ENCODE peak calls at places on chromosomes 12 and 14, in ten cellular contexts. C is psoas muscle, Y is tibial artery, O is tibial nerve, V is thoracic aorta, W is astrocyte of the spinal cord, K is cardiac fibroblast, I is IMR-90, G is lung, U is GM12865. N is an unnamed sample.

GRCh38 chr12:119802472-119802871 is 74.6 kb downstream of the CIT start:
- DNase-seq in O (peak; percentile 19), C (peak; percentile 62), V (no peak), W (peak; percentile 51), U (no peak), Y (peak; percentile 59), I (peak; percentile 59), G (no peak), K (peak; percentile 41), N (peak; percentile 86)

GRCh38 chr14:90518941-90519256 is 122.1 kb downstream of the CALM1 start:
- DNase-seq in I (peak; percentile 11), O (no peak), C (no peak), K (peak; percentile 41), V (no peak), G (no peak), U (peak; percentile 53), Y (no peak), W (no peak), N (peak; percentile 10)

GRCh38 chr12:89073027-89073398 is 279.3 kb downstream of the DUSP6 start:
- DNase-seq in U (no peak), W (peak; percentile 74), G (no peak), I (peak; percentile 96), V (no peak), O (no peak), K (peak; percentile 43), C (no peak), Y (no peak), N (peak; percentile 65)

GRCh38 chr12:47823422-47824086 is 3.9 kb upstream of the HDAC7 start:
- DNase-seq in G (no peak), U (no peak), V (no peak), K (peak; percentile 51), Y (no peak), O (no peak), W (no peak), I (no peak), C (no peak), N (peak; percentile 44)

GRCh38 chr14:103091041-103091882 is 3.3 kb upstream of the EXOC3L4 start:
- DNase-seq in V (no peak), I (peak; percentile 47), Y (no peak), K (no peak), O (no peak), C (peak; percentile 63), U (peak; percentile 79), G (peak; percentile 53), W (no peak), N (peak; percentile 31)

GRCh38 chr12:13817131-13817530 is 164.3 kb downstream of the GRIN2B start:
- DNase-seq in K (no peak), C (peak; percentile 21), U (no peak), O (peak; percentile 14), G (no peak), W (no peak), Y (peak; percentile 30), V (no peak), I (no peak), N (no peak)

GRCh38 chr14:38127784-38128183 is 79.9 kb upstream of the SSTR1 start:
- DNase-seq in Y (no peak), C (no peak), U (no peak), I (peak; percentile 47), O (no peak), W (no peak), V (no peak), K (peak; percentile 14), G (no peak), N (peak; percentile 78)

GRCh38 chr12:108468149-108468968 is 46.7 kb upstream of the FICD start:
- DNase-seq in U (peak; percentile 50), C (no peak), I (peak; percentile 20), G (no peak), V (no peak), O (no peak), K (peak; percentile 43), W (peak; percentile 33), Y (no peak), N (peak; percentile 17)

GRCh38 chr12:53476769-53477209 is 22.5 kb downstream of the MAP3K12 start:
- DNase-seq in U (no peak), K (peak; percentile 52), I (no peak), V (no peak), C (no peak), Y (no peak), G (no peak), O (no peak), W (no peak), N (no peak)

GRCh38 chr12:69500631-69501030 is 30.4 kb downstream of the FRS2 start:
- DNase-seq in U (no peak), K (peak; percentile 47), Y (no peak), W (peak; percentile 36), V (no peak), I (peak; percentile 50), C (no peak), O (no peak), G (no peak), N (peak; percentile 50)

GRCh38 chr14:81681466-81681865 is 147.8 kb upstream of the SEL1L start:
- DNase-seq in Y (no peak), I (no peak), K (no peak), V (no peak), W (no peak), G (no peak), U (no peak), C (no peak), O (no peak), N (no peak)

GRCh38 chr12:28017873-28018255 is 45.3 kb upstream of the PTHLH start:
- DNase-seq in V (no peak), I (no peak), W (no peak), C (no peak), Y (no peak), U (no peak), K (no peak), G (no peak), O (no peak), N (no peak)

GRCh38 chr12:57092529-57092862 is 3.6 kb downstream of the NAB2 start:
- DNase-seq in C (no peak), Y (no peak), U (no peak), I (no peak), W (no peak), V (no peak), O (no peak), K (no peak), G (no peak), N (no peak)

GRCh38 chr14:32703246-32703645 is 235.4 kb upstream of the NPAS3 start:
- DNase-seq in W (peak; percentile 66), I (no peak), O (no peak), G (no peak), K (peak; percentile 45), Y (peak; percentile 22), C (no peak), U (no peak), V (no peak), N (peak; percentile 66)

GRCh38 chr14:67576216-67576615 is 23.9 kb downstream of the PIGH start:
- DNase-seq in G (no peak), C (no peak), O (no peak), U (no peak), I (no peak), W (no peak), Y (no peak), K (no peak), V (no peak), N (no peak)

GRCh38 chr14:50351016-50351415 is 38.9 kb downstream of the DMAC2L start:
- DNase-seq in C (no peak), V (no peak), Y (no peak), K (peak; percentile 36), I (peak; percentile 55), O (no peak), U (no peak), G (no peak), W (peak; percentile 31), N (peak; percentile 89)

DNA sequence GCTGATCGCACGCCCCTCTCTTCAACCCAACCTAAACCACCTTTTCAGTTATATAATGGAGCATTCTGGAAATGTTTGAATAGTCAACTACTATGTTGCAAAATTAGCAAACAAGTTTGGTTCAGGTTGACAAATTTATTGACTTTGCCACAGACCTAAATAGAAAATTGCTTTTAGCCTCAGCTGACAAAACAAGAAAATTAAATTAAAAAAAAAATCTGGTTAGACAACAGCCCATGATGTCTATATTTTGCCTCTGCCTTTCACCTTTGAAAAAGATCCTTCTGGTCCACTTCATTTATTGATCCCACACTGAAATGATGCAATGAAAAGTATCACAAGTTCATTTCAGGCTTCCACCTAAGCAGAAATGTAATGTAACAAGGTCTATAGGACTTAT is 17.5 kb downstream of the SLC38A4 start:
- DNase-seq in I (no peak), Y (no peak), W (no peak), C (no peak), U (no peak), V (no peak), G (no peak), K (no peak), O (no peak), N (no peak)
- H3K4me3 ChIP-seq in I (no peak overlapping the region), Y (no peak overlapping the region), W (no peak overlapping the region), C (no peak overlapping the region), U (no peak overlapping the region), V (no peak overlapping the region), G (no peak overlapping the region), K (no peak overlapping the region), O (no peak overlapping the region), N (no peak overlapping the region)

DNA sequence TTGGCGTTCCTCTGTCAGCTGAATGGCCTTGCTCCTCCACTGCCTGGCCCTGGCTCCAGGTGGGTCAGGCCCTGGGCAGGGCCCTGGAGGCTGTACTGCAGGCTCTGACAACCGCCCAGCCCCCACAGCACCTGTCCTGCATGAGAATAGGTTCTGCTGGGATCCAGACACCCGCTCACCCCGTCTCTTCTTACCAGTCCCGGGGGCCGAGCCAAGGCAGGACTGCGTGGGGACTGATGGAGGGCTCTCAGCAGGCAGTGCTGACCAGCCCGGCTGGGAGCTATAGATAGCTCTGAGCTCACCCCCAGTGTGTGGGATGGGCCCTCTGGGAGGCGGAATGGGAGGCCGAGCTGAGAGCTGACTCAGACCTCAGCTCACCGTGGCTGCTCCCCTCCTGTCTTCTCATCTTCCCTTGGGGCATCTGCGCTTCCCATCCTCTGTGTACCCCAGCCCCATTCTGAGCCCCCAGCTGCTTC is 39.6 kb downstream of the TEAD4 start:
- DNase-seq in U (no peak), I (peak; percentile 88), W (peak; percentile 90), O (no peak), K (peak; percentile 84), V (peak; percentile 60), G (no peak), Y (peak; percentile 53), C (peak; percentile 91), N (peak; percentile 58)
- TF ChIP-seq CTCF in U (no peak), I (no peak), W (no peak), O (no peak), K (no peak), V (no peak), G (no peak), Y (no peak), C (no peak), N (no peak)

GRCh38 chr12:86735072-86735471 is 478.9 kb upstream of the MGAT4C start:
- DNase-seq in G (no peak), I (no peak), C (no peak), U (no peak), Y (no peak), O (no peak), V (no peak), W (no peak), K (no peak), N (no peak)
- H3K4me3 ChIP-seq in G (no peak overlapping the region), I (no peak overlapping the region), C (no peak overlapping the region), U (no peak overlapping the region), Y (no peak overlapping the region), O (no peak overlapping the region), V (no peak overlapping the region), W (no peak overlapping the region), K (no peak overlapping the region), N (no peak overlapping the region)

DNA sequence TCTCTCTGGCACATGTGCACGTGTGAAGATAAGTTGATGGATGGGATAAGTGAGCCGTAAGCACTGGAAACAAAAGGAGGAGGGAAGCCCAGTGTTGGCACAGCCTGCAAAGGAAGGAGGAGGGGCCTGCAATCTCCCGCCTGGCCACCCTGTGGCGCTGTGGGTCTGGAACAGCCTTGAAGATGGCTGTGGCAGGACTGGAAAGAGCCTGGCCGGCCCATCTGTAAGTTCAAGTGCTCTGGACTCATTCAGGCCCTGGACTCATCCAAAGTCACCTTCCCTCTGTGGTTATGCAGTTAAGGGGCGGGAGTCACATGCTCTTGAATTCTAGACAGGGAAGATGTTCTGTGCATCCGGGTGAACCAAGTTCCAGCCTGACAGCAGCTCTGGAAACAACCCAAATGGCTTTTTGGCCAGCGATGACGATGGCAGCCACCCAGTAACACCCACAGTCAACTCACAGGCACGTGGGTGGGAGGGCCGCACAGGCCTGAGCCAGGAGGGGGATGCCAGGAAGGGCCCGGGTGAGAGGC is 50.4 kb downstream of the CHGA start:
- DNase-seq in U (peak; percentile 18), O (peak; percentile 53), G (peak; percentile 70), W (peak; percentile 44), Y (peak; percentile 68), I (peak; percentile 53), V (peak; percentile 26), C (peak; percentile 50), K (peak; percentile 69), N (peak; percentile 89)
- TF ChIP-seq CTCF in U (peak; percentile 42), O (peak; percentile 53), G (no peak), W (peak; percentile 63), Y (peak; percentile 79), I (peak; percentile 60), V (peak; percentile 75), C (peak; percentile 43), K (peak; percentile 87), N (peak; percentile 82)